ENCODE peak calls at places on chromosomes 7 and 10, in four cellular contexts. One of them, this sample, is unnamed.

GRCh38 chr7:18886801-18887200 is 230.6 kb downstream of the TWIST1 start:
- DNase-seq in H1: no peak
- DNase-seq in neural progenitor cell: no peak
- DNase-seq in uterus: no peak
- DNase-seq in this sample: no peak

GRCh38 chr7:21104124-21104500 is 317.4 kb upstream of the SP8 start:
- DNase-seq in H1: no peak
- DNase-seq in neural progenitor cell: no peak
- DNase-seq in uterus: no peak
- DNase-seq in this sample: no peak

GRCh38 chr7:50336909-50337703 is 32.6 kb downstream of the IKZF1 start:
- DNase-seq in H1: no peak
- DNase-seq in neural progenitor cell: no peak
- DNase-seq in uterus: no peak
- DNase-seq in this sample: no peak

GRCh38 chr10:29730461-29730860 is 95.7 kb upstream of the SVIL start:
- DNase-seq in H1: no peak
- DNase-seq in neural progenitor cell: no peak
- DNase-seq in uterus: no peak
- DNase-seq in this sample: no peak

GRCh38 chr10:91196268-91197043 is 24.0 kb upstream of the PCGF5 start:
- DNase-seq in H1: no peak
- DNase-seq in neural progenitor cell: no peak
- DNase-seq in uterus: no peak
- DNase-seq in this sample: no peak

GRCh38 chr10:60032723-60033122 is 126.4 kb upstream of the CCDC6 start:
- DNase-seq in H1: no peak
- DNase-seq in neural progenitor cell: peak; percentile 32
- DNase-seq in uterus: no peak
- DNase-seq in this sample: peak; percentile 24

GRCh38 chr7:22943997-22944396 is 69.9 kb downstream of the HYCC1 start:
- DNase-seq in H1: no peak
- DNase-seq in neural progenitor cell: peak; percentile 4
- DNase-seq in uterus: peak; percentile 33
- DNase-seq in this sample: no peak

GRCh38 chr7:7996568-7996967 is 28.0 kb downstream of the GLCCI1 start:
- DNase-seq in H1: no peak
- DNase-seq in neural progenitor cell: no peak
- DNase-seq in uterus: no peak
- DNase-seq in this sample: no peak

GRCh38 chr7:132309102-132309805 is 267.0 kb downstream of the PLXNA4 start:
- DNase-seq in H1: no peak
- DNase-seq in neural progenitor cell: no peak
- DNase-seq in uterus: no peak
- DNase-seq in this sample: no peak

GRCh38 chr10:89100680-89101079 is 106.4 kb downstream of the CH25H start:
- DNase-seq in H1: no peak
- DNase-seq in neural progenitor cell: no peak
- DNase-seq in uterus: no peak
- DNase-seq in this sample: no peak

GRCh38 chr10:34862892-34863291 is 47.8 kb upstream of the PARD3 start:
- DNase-seq in H1: no peak
- DNase-seq in neural progenitor cell: no peak
- DNase-seq in uterus: no peak
- DNase-seq in this sample: no peak

GRCh38 chr7:51471199-51472016 is 154.8 kb upstream of the COBL start:
- DNase-seq in H1: no peak
- DNase-seq in neural progenitor cell: peak; percentile 83
- DNase-seq in uterus: no peak
- DNase-seq in this sample: no peak

GRCh38 chr10:9342865-9343450 is 1288.5 kb downstream of the GATA3 start:
- DNase-seq in H1: no peak
- DNase-seq in neural progenitor cell: peak; percentile 84
- DNase-seq in uterus: no peak
- DNase-seq in this sample: no peak

GRCh38 chr10:97853006-97853405 is 3.4 kb downstream of the GOLGA7B start:
- DNase-seq in H1: no peak
- DNase-seq in neural progenitor cell: no peak
- DNase-seq in uterus: no peak
- DNase-seq in this sample: no peak

GRCh38 chr10:125431149-125431548 is 251.8 kb downstream of the TEX36 start:
- DNase-seq in H1: no peak
- DNase-seq in neural progenitor cell: no peak
- DNase-seq in uterus: no peak
- DNase-seq in this sample: no peak

GRCh38 chr10:79386637-79387465 is 39.6 kb downstream of the PPIF start:
- DNase-seq in H1: no peak
- DNase-seq in neural progenitor cell: no peak
- DNase-seq in uterus: peak; percentile 66
- DNase-seq in this sample: peak; percentile 45

GRCh38 chr7:77427996-77428603 is 12.0 kb upstream of the GSAP start:
- DNase-seq in H1: no peak
- DNase-seq in neural progenitor cell: peak; percentile 28
- DNase-seq in uterus: no peak
- DNase-seq in this sample: no peak

GRCh38 chr7:138405496-138405895 is 54.6 kb upstream of the TRIM24 start:
- DNase-seq in H1: no peak
- DNase-seq in neural progenitor cell: no peak
- DNase-seq in uterus: no peak
- DNase-seq in this sample: no peak

GRCh38 chr7:142629588-142630260 is 119.5 kb upstream of the PRSS1 start:
- DNase-seq in H1: no peak
- DNase-seq in neural progenitor cell: no peak
- DNase-seq in uterus: no peak
- DNase-seq in this sample: no peak

GRCh38 chr10:16854623-16855022 is 37.4 kb upstream of the RSU1 start:
- DNase-seq in H1: no peak
- DNase-seq in neural progenitor cell: no peak
- DNase-seq in uterus: no peak
- DNase-seq in this sample: no peak

GRCh38 chr10:15035385-15036301 is 8.1 kb upstream of the OLAH start:
- DNase-seq in H1: no peak
- DNase-seq in neural progenitor cell: no peak
- DNase-seq in uterus: no peak
- DNase-seq in this sample: no peak

GRCh38 chr7:133095119-133095671 is 13.3 kb upstream of the CHCHD3 start:
- DNase-seq in H1: no peak
- DNase-seq in neural progenitor cell: peak; percentile 5
- DNase-seq in uterus: no peak
- DNase-seq in this sample: no peak

GRCh38 chr7:135160098-135160857 is 10.2 kb downstream of the CYREN start:
- DNase-seq in H1: no peak
- DNase-seq in neural progenitor cell: no peak
- DNase-seq in uterus: no peak
- DNase-seq in this sample: no peak

GRCh38 chr10:73439605-73440298 is 6.4 kb upstream of the MSS51 start:
- DNase-seq in H1: no peak
- DNase-seq in neural progenitor cell: no peak
- DNase-seq in uterus: no peak
- DNase-seq in this sample: no peak

GRCh38 chr10:133315847-133316246 is 7.1 kb downstream of the ZNF511 start:
- DNase-seq in H1: no peak
- DNase-seq in neural progenitor cell: no peak
- DNase-seq in uterus: no peak
- DNase-seq in this sample: no peak

GRCh38 chr7:55280031-55280454 is 85.1 kb upstream of the LANCL2 start:
- DNase-seq in H1: peak; percentile 31
- DNase-seq in neural progenitor cell: peak; percentile 85
- DNase-seq in uterus: peak; percentile 69
- DNase-seq in this sample: peak; percentile 63

GRCh38 chr10:72297281-72297967 is 23.7 kb downstream of the DDIT4 start:
- DNase-seq in H1: no peak
- DNase-seq in neural progenitor cell: no peak
- DNase-seq in uterus: peak; percentile 87
- DNase-seq in this sample: peak; percentile 90

GRCh38 chr7:24854866-24855265 is 97.6 kb upstream of the GSDME start:
- DNase-seq in H1: no peak
- DNase-seq in neural progenitor cell: no peak
- DNase-seq in uterus: no peak
- DNase-seq in this sample: no peak

GRCh38 chr7:24438232-24438631 is 135.0 kb upstream of the PALS2 start:
- DNase-seq in H1: no peak
- DNase-seq in neural progenitor cell: no peak
- DNase-seq in uterus: no peak
- DNase-seq in this sample: no peak

GRCh38 chr7:84663224-84663623 is 468.6 kb upstream of the SEMA3A start:
- DNase-seq in H1: no peak
- DNase-seq in neural progenitor cell: no peak
- DNase-seq in uterus: no peak
- DNase-seq in this sample: no peak

GRCh38 chr10:128566376-128566968 is 440.2 kb upstream of the MKI67 start:
- DNase-seq in H1: no peak
- DNase-seq in neural progenitor cell: no peak
- DNase-seq in uterus: no peak
- DNase-seq in this sample: no peak

GRCh38 chr7:93835684-93836083 is 54.9 kb downstream of the TFPI2 start:
- DNase-seq in H1: no peak
- DNase-seq in neural progenitor cell: no peak
- DNase-seq in uterus: no peak
- DNase-seq in this sample: no peak

GRCh38 chr7:152145853-152146466 is 120.5 kb downstream of the GALNT11 start:
- DNase-seq in H1: no peak
- DNase-seq in neural progenitor cell: peak; percentile 50
- DNase-seq in uterus: no peak
- DNase-seq in this sample: no peak

GRCh38 chr10:117546630-117547300 is 4.2 kb downstream of the EMX2 start:
- DNase-seq in H1: no peak
- DNase-seq in neural progenitor cell: peak; percentile 73
- DNase-seq in uterus: peak; percentile 39
- DNase-seq in this sample: no peak

GRCh38 chr10:83603708-83604107 is 535.6 kb upstream of the GHITM start:
- DNase-seq in H1: no peak
- DNase-seq in neural progenitor cell: no peak
- DNase-seq in uterus: no peak
- DNase-seq in this sample: no peak

GRCh38 chr7:112150823-112151641 is 55.2 kb downstream of the DOCK4 start:
- DNase-seq in H1: no peak
- DNase-seq in neural progenitor cell: no peak
- DNase-seq in uterus: no peak
- DNase-seq in this sample: no peak

GRCh38 chr10:84179059-84179710 is 5.6 kb downstream of the GPR15LG start:
- DNase-seq in H1: no peak
- DNase-seq in neural progenitor cell: no peak
- DNase-seq in uterus: no peak
- DNase-seq in this sample: no peak

GRCh38 chr10:97109562-97109961 is 76.2 kb downstream of the SLIT1 start:
- DNase-seq in H1: no peak
- DNase-seq in neural progenitor cell: no peak
- DNase-seq in uterus: no peak
- DNase-seq in this sample: no peak

GRCh38 chr7:91668217-91668616 is 212.3 kb downstream of the MTERF1 start:
- DNase-seq in H1: no peak
- DNase-seq in neural progenitor cell: no peak
- DNase-seq in uterus: no peak
- DNase-seq in this sample: no peak

GRCh38 chr7:151083071-151083823 is at the start of gene TMUB1:
- DNase-seq in H1: no peak
- DNase-seq in neural progenitor cell: peak; percentile 84
- DNase-seq in uterus: peak; percentile 77
- DNase-seq in this sample: peak; percentile 86

GRCh38 chr7:155467846-155468821 is 10.2 kb downstream of the EN2 start:
- DNase-seq in H1: no peak
- DNase-seq in neural progenitor cell: peak; percentile 74
- DNase-seq in uterus: no peak
- DNase-seq in this sample: no peak
- H3K27me3 ChIP-seq in H1: peaks cover 96% of the 10 kb centered on the region
- H3K27me3 ChIP-seq in neural progenitor cell: peaks cover 100% of the 10 kb centered on the region
- H3K27me3 ChIP-seq in uterus: peaks cover 22% of the 10 kb centered on the region
- H3K27me3 ChIP-seq in this sample: peaks cover 98% of the 10 kb centered on the region

GRCh38 chr7:157859915-157860314 is 523.1 kb downstream of the DNAJB6 start:
- DNase-seq in H1: no peak
- DNase-seq in neural progenitor cell: no peak
- DNase-seq in uterus: no peak
- DNase-seq in this sample: no peak
- H3K27me3 ChIP-seq in H1: no peaks in the 10 kb centered on the region
- H3K27me3 ChIP-seq in neural progenitor cell: no peaks in the 10 kb centered on the region
- H3K27me3 ChIP-seq in uterus: no peaks in the 10 kb centered on the region
- H3K27me3 ChIP-seq in this sample: no peaks in the 10 kb centered on the region

GRCh38 chr7:26680616-26681015 is 183.8 kb downstream of the SKAP2 start:
- DNase-seq in H1: no peak
- DNase-seq in neural progenitor cell: no peak
- DNase-seq in uterus: no peak
- DNase-seq in this sample: no peak

GRCh38 chr7:26683277-26683676 is 181.1 kb downstream of the SKAP2 start:
- DNase-seq in H1: no peak
- DNase-seq in neural progenitor cell: no peak
- DNase-seq in uterus: no peak
- DNase-seq in this sample: no peak

GRCh38 chr7:26684447-26684846 is 179.9 kb downstream of the SKAP2 start:
- DNase-seq in H1: no peak
- DNase-seq in neural progenitor cell: no peak
- DNase-seq in uterus: no peak
- DNase-seq in this sample: no peak

GRCh38 chr7:26685636-26686035 is 178.8 kb downstream of the SKAP2 start:
- DNase-seq in H1: no peak
- DNase-seq in neural progenitor cell: no peak
- DNase-seq in uterus: no peak
- DNase-seq in this sample: no peak

GRCh38 chr7:26681819-26682418 is 182.5 kb downstream of the SKAP2 start:
- DNase-seq in H1: no peak
- DNase-seq in neural progenitor cell: no peak
- DNase-seq in uterus: no peak
- DNase-seq in this sample: no peak
- H3K27me3 ChIP-seq in H1: peaks cover 1% of the 10 kb centered on the region
- H3K27me3 ChIP-seq in neural progenitor cell: peaks cover 34% of the 10 kb centered on the region
- H3K27me3 ChIP-seq in uterus: no peaks in the 10 kb centered on the region
- H3K27me3 ChIP-seq in this sample: no peaks in the 10 kb centered on the region

DNA sequence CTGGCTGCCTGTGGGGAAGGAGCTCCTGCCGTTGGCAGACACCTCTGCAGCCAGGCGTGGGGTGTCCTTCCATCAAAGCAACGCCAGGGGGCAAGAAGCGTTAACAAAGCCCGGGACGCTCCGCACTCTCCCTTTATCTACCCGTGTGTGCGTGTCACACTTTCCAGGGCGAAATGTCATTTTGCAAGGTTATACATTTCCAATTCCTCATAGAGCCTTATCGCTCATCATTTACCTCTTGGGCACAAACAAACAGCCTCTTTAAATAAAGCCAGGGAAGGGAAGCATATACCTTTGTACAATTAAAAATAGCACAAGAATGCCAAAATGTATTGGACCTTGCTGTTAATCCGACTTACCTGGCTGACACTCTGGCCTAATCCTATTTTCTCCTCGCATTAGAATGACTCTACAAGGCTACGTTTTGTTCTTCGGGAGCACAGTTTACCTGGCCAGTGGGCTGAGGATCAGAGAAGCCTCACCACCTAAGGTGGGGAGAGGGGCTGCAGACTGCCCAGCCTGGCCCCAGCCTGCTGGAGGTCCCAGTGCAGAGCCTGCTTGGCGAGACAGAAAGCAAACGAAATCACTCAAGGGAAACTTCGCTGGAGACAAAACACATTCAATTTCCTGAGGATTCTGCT is 77.6 kb upstream of the EN2 start:
- DNase-seq in H1: no peak
- DNase-seq in neural progenitor cell: peak; percentile 92
- DNase-seq in uterus: peak; percentile 48
- DNase-seq in this sample: peak; percentile 69
- H3K27me3 ChIP-seq in H1: peaks cover 92% of the 10 kb centered on the region
- H3K27me3 ChIP-seq in neural progenitor cell: peaks cover 100% of the 10 kb centered on the region
- H3K27me3 ChIP-seq in uterus: peaks cover 9% of the 10 kb centered on the region
- H3K27me3 ChIP-seq in this sample: peaks cover 56% of the 10 kb centered on the region

GRCh38 chr7:154910977-154911376 is 91.9 kb downstream of the PAXIP1 start:
- DNase-seq in H1: no peak
- DNase-seq in neural progenitor cell: no peak
- DNase-seq in uterus: no peak
- DNase-seq in this sample: no peak
- H3K27me3 ChIP-seq in H1: no peaks in the 10 kb centered on the region
- H3K27me3 ChIP-seq in neural progenitor cell: peaks cover 13% of the 10 kb centered on the region
- H3K27me3 ChIP-seq in uterus: no peaks in the 10 kb centered on the region
- H3K27me3 ChIP-seq in this sample: peaks cover 28% of the 10 kb centered on the region